ENCODE peak calls at places on chromosomes 4 and X, in ten cellular contexts. N is heart right ventricle, X is AG09319, Z is fibroblast of the aortic adventitia, I is activated B cell treated with CpG ODN at 0.5 μM for 24 hours, W is cardiac fibroblast, P is lower leg skin, B is kidney epithelial cell, M is astrocyte of the spinal cord, O is choroid plexus epithelial cell. H is an unnamed sample.

GRCh38 chr4:78652282-78652876 is 100.8 kb downstream of the ANXA3 start:
- DNase-seq in P (no peak), W (peak; percentile 70), B (no peak), Z (peak; percentile 92), O (no peak), I (no peak), M (peak; percentile 66), X (no peak), N (no peak), H (no peak)

GRCh38 chr4:107831140-107831539 is 6.4 kb downstream of the SGMS2 start:
- DNase-seq in W (no peak), X (no peak), O (no peak), I (no peak), N (no peak), M (no peak), B (no peak), Z (no peak), P (no peak), H (no peak)

GRCh38 chr4:74317616-74318256 is 9.5 kb downstream of the EPGN start:
- DNase-seq in X (no peak), W (peak; percentile 79), P (no peak), N (no peak), Z (peak; percentile 67), M (no peak), O (no peak), I (no peak), B (no peak), H (no peak)

GRCh38 chrX:51459125-51459524 is 37.3 kb downstream of the NUDT11 start:
- DNase-seq in X (no peak), O (peak; percentile 41), M (peak; percentile 6), B (no peak), W (peak; percentile 57), Z (peak; percentile 32), P (no peak), I (no peak), N (no peak), H (no peak)

GRCh38 chr4:143424276-143424675 is 87.6 kb downstream of the GAB1 start:
- DNase-seq in W (no peak), P (no peak), M (no peak), Z (peak; percentile 26), N (no peak), B (no peak), O (peak; percentile 23), I (no peak), X (no peak), H (no peak)

GRCh38 chrX:23662853-23663252 is 4.4 kb upstream of the PRDX4 start:
- DNase-seq in B (no peak), N (no peak), M (no peak), I (no peak), W (peak; percentile 72), P (no peak), X (peak; percentile 10), Z (peak; percentile 57), O (peak; percentile 21), H (peak; percentile 15)

GRCh38 chr4:183722738-183723560 is 63.9 kb downstream of the TRAPPC11 start:
- DNase-seq in P (peak; percentile 94), B (no peak), Z (peak; percentile 19), W (peak; percentile 17), I (peak; percentile 34), N (peak; percentile 75), M (peak; percentile 23), X (no peak), O (peak; percentile 26), H (no peak)

GRCh38 chr4:78310056-78310731 is 241.4 kb upstream of the ANXA3 start:
- DNase-seq in B (no peak), P (no peak), O (no peak), N (no peak), I (no peak), M (no peak), Z (peak; percentile 13), W (no peak), X (no peak), H (no peak)

GRCh38 chrX:106481341-106481740 is 130.4 kb upstream of the RADX start:
- DNase-seq in B (peak; percentile 14), W (peak; percentile 65), P (no peak), N (no peak), O (peak; percentile 59), Z (peak; percentile 66), X (no peak), M (peak; percentile 47), I (no peak), H (no peak)

GRCh38 chr4:94127707-94128328 is 79.8 kb upstream of the SMARCAD1 start:
- DNase-seq in B (no peak), O (peak; percentile 59), I (no peak), Z (peak; percentile 46), W (peak; percentile 58), N (no peak), M (peak; percentile 55), X (peak; percentile 2), P (no peak), H (no peak)
- TF ChIP-seq CTCF in B (peak; percentile 55), O (peak; percentile 67), I (no peak), Z (peak; percentile 60), W (peak; percentile 61), N (peak; percentile 55), M (peak; percentile 55), X (peak; percentile 48), P (no peak), H (peak; percentile 63)

GRCh38 chr4:48836658-48837057 is 5.8 kb downstream of the OCIAD1 start:
- DNase-seq in X (no peak), M (no peak), B (no peak), P (no peak), W (no peak), Z (no peak), N (no peak), I (no peak), O (no peak), H (no peak)

GRCh38 chr4:48832571-48832970 is 1.7 kb downstream of the OCIAD1 start:
- DNase-seq in X (no peak), W (no peak), O (no peak), I (no peak), P (no peak), Z (peak; percentile 2), N (no peak), B (no peak), M (no peak), H (no peak)

GRCh38 chr4:48827622-48828021 is 3.3 kb upstream of the OCIAD1 start:
- DNase-seq in Z (no peak), O (no peak), W (no peak), I (no peak), N (no peak), X (no peak), M (no peak), P (no peak), B (no peak), H (no peak)

GRCh38 chr4:48830706-48831531 is at the start of gene OCIAD1:
- DNase-seq in Z (peak; percentile 99), X (peak; percentile 99), N (peak; percentile 92), P (peak; percentile 99), O (peak; percentile 99), B (peak; percentile 99), M (peak; percentile 99), W (peak; percentile 100), I (peak; percentile 82), H (peak; percentile 97)

DNA sequence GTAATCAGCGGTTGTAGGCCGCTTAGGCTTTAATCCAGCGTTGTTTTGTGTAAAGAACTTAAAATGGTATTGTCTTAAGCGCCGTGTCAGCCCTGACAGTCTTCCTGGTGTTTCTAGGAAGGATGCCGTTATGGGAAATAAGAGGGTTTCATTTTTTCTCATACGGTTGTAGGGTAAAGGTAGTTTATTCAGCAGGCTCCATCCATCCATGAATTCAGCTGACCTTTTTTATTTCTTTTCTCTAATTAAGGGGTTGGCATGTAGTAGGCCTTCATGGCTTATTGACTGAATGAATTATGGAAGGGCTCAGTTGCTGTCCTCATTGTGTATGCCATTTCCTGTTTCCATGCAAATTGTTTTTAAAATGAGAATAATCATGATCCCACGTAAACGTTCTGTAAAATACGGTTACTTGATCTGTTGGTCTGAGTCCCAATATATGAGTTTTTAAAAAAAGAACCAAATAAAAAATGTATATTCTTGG is 686 bp downstream of the OCIAD1 start:
- DNase-seq in X (no peak), B (no peak), Z (no peak), P (no peak), N (no peak), M (peak; percentile 27), I (no peak), W (peak; percentile 37), O (peak; percentile 23), H (no peak)
- TF ChIP-seq CTCF in X (no peak), B (no peak), Z (no peak), P (no peak), N (no peak), M (no peak), I (no peak), W (no peak), O (no peak), H (no peak)

GRCh38 chrX:69027181-69028005 is 137.9 kb downstream of the PJA1 start:
- DNase-seq in W (peak; percentile 81), P (peak; percentile 77), M (peak; percentile 60), N (no peak), O (peak; percentile 91), X (no peak), Z (peak; percentile 61), B (peak; percentile 47), I (no peak), H (no peak)

GRCh38 chrX:69028006-69028760 is 137.1 kb downstream of the PJA1 start:
- DNase-seq in B (no peak), N (no peak), M (no peak), Z (no peak), P (peak; percentile 65), X (no peak), O (no peak), W (no peak), I (no peak), H (no peak)

GRCh38 chrX:69024287-69024686 is 141.0 kb downstream of the PJA1 start:
- DNase-seq in N (peak; percentile 24), W (no peak), P (no peak), I (no peak), O (no peak), M (no peak), X (no peak), B (no peak), Z (no peak), H (no peak)

GRCh38 chrX:69024931-69025330 is 140.3 kb downstream of the PJA1 start:
- DNase-seq in P (peak; percentile 93), M (peak; percentile 41), O (peak; percentile 79), B (no peak), N (peak; percentile 77), W (peak; percentile 71), I (no peak), Z (peak; percentile 78), X (peak; percentile 44), H (no peak)

DNA sequence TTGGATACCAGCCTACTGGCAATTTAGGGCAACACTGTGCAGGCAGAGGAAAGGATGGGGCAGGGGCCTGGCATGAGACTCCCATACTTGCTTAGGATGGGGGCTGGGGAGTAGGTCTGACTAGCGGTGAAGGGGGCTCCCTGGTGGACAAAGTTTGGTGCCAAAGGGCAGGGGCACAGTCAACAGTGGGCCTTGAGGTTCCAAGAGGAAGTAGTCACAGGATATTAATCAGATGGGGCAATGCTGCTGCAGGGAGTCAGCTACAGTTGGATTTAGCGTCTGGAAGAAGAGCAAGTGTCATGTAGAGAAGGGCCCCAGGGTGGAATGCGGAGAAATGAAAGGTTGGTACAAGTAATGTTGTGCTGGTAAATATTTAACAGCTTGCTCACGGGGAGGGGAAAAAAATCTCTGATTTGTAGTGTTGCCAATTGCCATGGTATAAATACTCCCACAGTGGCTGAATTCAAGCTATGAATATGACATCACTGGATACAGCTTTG is 139.4 kb downstream of the PJA1 start:
- DNase-seq in N (no peak), P (no peak), M (peak; percentile 27), I (no peak), B (peak; percentile 51), O (peak; percentile 79), Z (peak; percentile 23), W (peak; percentile 76), X (no peak), H (no peak)
- TF ChIP-seq CTCF in N (no peak), P (no peak), M (no peak), I (no peak), B (no peak), O (no peak), Z (no peak), W (no peak), X (no peak), H (no peak)

GRCh38 chrX:72003811-72004750 is 93.4 kb downstream of the NHSL2 start:
- DNase-seq in N (peak; percentile 33), I (no peak), P (peak; percentile 83), Z (peak; percentile 61), W (no peak), X (peak; percentile 53), B (no peak), M (peak; percentile 56), O (peak; percentile 20), H (peak; percentile 27)
- TF ChIP-seq CTCF in N (peak; percentile 15), I (no peak), P (no peak), Z (no peak), W (no peak), X (peak; percentile 13), B (peak; percentile 46), M (peak; percentile 19), O (peak; percentile 24), H (peak; percentile 34)

H was measured in BJ.